ENCODE peak calls at places on chromosomes 1 and 21, in six cellular contexts. C is EL; Q is OCI-LY7; J is retina; O is brain microvascular endothelial cell; B is CD4-positive, alpha-beta T cell. N is an unnamed sample.

GRCh38 chr1:223670458-223671159 is 5.1 kb upstream of the CAPN8 start:
- DNase-seq in C (peak), Q (peak), J (peak), O (peak), B (no peak), N (peak)

GRCh38 chr1:43812579-43812978 is 105.2 kb downstream of the ST3GAL3 start:
- DNase-seq in C (no peak), Q (no peak), J (no peak), O (no peak), B (no peak), N (no peak)

GRCh38 chr1:221878134-221878533 is 136.2 kb upstream of the DUSP10 start:
- DNase-seq in C (no peak), Q (no peak), J (no peak), O (no peak), B (no peak), N (peak)

GRCh38 chr21:19508844-19509243 is 1105.3 kb upstream of the TMPRSS15 start:
- DNase-seq in C (no peak), Q (no peak), J (no peak), O (no peak), B (no peak), N (no peak)

GRCh38 chr1:43901562-43901961 is 32.0 kb upstream of the ARTN start:
- DNase-seq in C (no peak), Q (no peak), J (no peak), O (no peak), B (no peak), N (no peak)

GRCh38 chr1:84702143-84702542 is 11.9 kb upstream of the SSX2IP start:
- DNase-seq in C (no peak), Q (no peak), J (no peak), O (no peak), B (no peak), N (no peak)

GRCh38 chr1:44810101-44810761 is 1.9 kb downstream of the BTBD19 start:
- DNase-seq in C (peak), Q (peak), J (no peak), O (no peak), B (peak), N (no peak)

GRCh38 chr1:97778718-97779117 is 142.1 kb downstream of the DPYD start:
- DNase-seq in C (no peak), Q (no peak), J (no peak), O (no peak), B (no peak), N (no peak)

GRCh38 chr1:66337249-66337648 is 196.7 kb upstream of the SGIP1 start:
- DNase-seq in C (no peak), Q (no peak), J (no peak), O (no peak), B (no peak), N (no peak)

GRCh38 chr1:85611390-85611789 is 30.8 kb downstream of the CCN1 start:
- DNase-seq in C (peak), Q (no peak), J (no peak), O (peak), B (no peak), N (peak)

GRCh38 chr1:27602510-27603319 is 1.2 kb downstream of the AHDC1 start:
- DNase-seq in C (no peak), Q (peak), J (peak), O (no peak), B (no peak), N (no peak)

GRCh38 chr1:170162385-170163226 is 16.8 kb downstream of the NTMT2 start:
- DNase-seq in C (peak), Q (no peak), J (no peak), O (peak), B (no peak), N (peak)

GRCh38 chr1:43522776-43523480 is 7.8 kb upstream of the PTPRF start:
- DNase-seq in C (peak), Q (no peak), J (no peak), O (peak), B (no peak), N (peak)

GRCh38 chr1:11692899-11693590 is 1.5 kb downstream of the DRAXIN start:
- DNase-seq in C (peak), Q (no peak), J (peak), O (peak), B (no peak), N (peak)

GRCh38 chr1:47887060-47887851 is 109.9 kb downstream of the TRABD2B start:
- DNase-seq in C (no peak), Q (no peak), J (no peak), O (no peak), B (no peak), N (no peak)

GRCh38 chr1:8809342-8809736 is 8.1 kb downstream of the RERE start:
- DNase-seq in C (no peak), Q (no peak), J (no peak), O (no peak), B (no peak), N (no peak)

GRCh38 chr21:30480145-30480544 is at the start of gene KRTAP19-1:
- DNase-seq in C (no peak), Q (no peak), J (no peak), O (no peak), B (no peak), N (no peak)

N was measured in fibroblast of mammary gland.